ENCODE peak calls at places on chromosomes 3 and 15, in seven cellular contexts. T, O, W, N, L, M and Y are unnamed samples.

GRCh38 chr15:36590838-36591237 is 11.4 kb downstream of the CDIN1 start:
- DNase-seq in N (no peak), L (no peak), W (no peak), T (no peak), O (no peak), M (no peak), Y (no peak)

GRCh38 chr3:14248849-14249523 is 70.4 kb downstream of the LSM3 start:
- DNase-seq in W (no peak), O (no peak), M (peak), T (peak), L (peak), N (no peak), Y (no peak)

GRCh38 chr15:34851751-34852150 is 56.4 kb upstream of the ACTC1 start:
- DNase-seq in W (no peak), O (no peak), T (no peak), N (no peak), L (no peak), M (no peak), Y (no peak)

GRCh38 chr3:50588759-50589433 is 19.6 kb downstream of the HEMK1 start:
- DNase-seq in L (no peak), W (no peak), M (no peak), O (no peak), T (no peak), N (no peak), Y (no peak)

GRCh38 chr15:73482184-73482583 is 39.2 kb downstream of the REC114 start:
- DNase-seq in M (no peak), T (no peak), W (no peak), N (no peak), O (no peak), L (no peak), Y (no peak)

GRCh38 chr3:87446849-87447387 is 170.5 kb upstream of the POU1F1 start:
- DNase-seq in N (no peak), T (no peak), O (no peak), W (no peak), M (no peak), L (no peak), Y (no peak)

GRCh38 chr3:24069045-24069444 is 124.0 kb downstream of the NR1D2 start:
- DNase-seq in M (no peak), W (no peak), L (peak), N (no peak), T (peak), O (no peak), Y (no peak)

GRCh38 chr3:14779069-14779685 is 39.6 kb upstream of the FGD5 start:
- DNase-seq in O (no peak), M (no peak), N (no peak), T (no peak), W (no peak), L (no peak), Y (no peak)

GRCh38 chr3:182258538-182259177 is 534.6 kb upstream of the ATP11B start:
- DNase-seq in M (no peak), N (no peak), O (no peak), T (no peak), L (no peak), W (no peak), Y (no peak)

GRCh38 chr3:46892285-46893145 is 15.0 kb downstream of the PTH1R start:
- DNase-seq in O (peak), W (peak), M (peak), T (peak), N (no peak), L (peak), Y (no peak)

GRCh38 chr15:60673918-60674558 is 195.1 kb upstream of the ICE2 start:
- DNase-seq in O (peak), T (peak), N (no peak), L (peak), W (peak), M (peak), Y (no peak)

GRCh38 chr3:65411367-65411766 is 627.4 kb downstream of the MAGI1 start:
- DNase-seq in N (no peak), L (no peak), M (no peak), T (no peak), W (no peak), O (no peak), Y (no peak)

GRCh38 chr15:66943456-66944095 is 121.8 kb upstream of the SMAD3 start:
- DNase-seq in O (no peak), M (no peak), N (no peak), W (no peak), T (peak), L (no peak), Y (no peak)

GRCh38 chr3:122975163-122975923 is 52.2 kb downstream of the SEMA5B start:
- DNase-seq in M (no peak), W (no peak), O (no peak), L (no peak), N (peak), T (peak), Y (no peak)

GRCh38 chr3:160644491-160644890 is 32.5 kb upstream of the ARL14 start:
- DNase-seq in W (no peak), T (no peak), N (no peak), O (no peak), L (no peak), M (no peak), Y (no peak)
- TF ChIP-seq CTCF in W (no peak), T (no peak), N (no peak), O (no peak), L (no peak), M (no peak), Y (no peak)

GRCh38 chr3:192336286-192336685 is 391.1 kb downstream of the FGF12 start:
- DNase-seq in N (no peak), T (no peak), M (no peak), W (no peak), O (no peak), L (no peak), Y (no peak)
- TF ChIP-seq CTCF in N (no peak), T (no peak), M (no peak), W (peak), O (no peak), L (no peak), Y (no peak)

GRCh38 chr15:40250771-40251454 is 12.1 kb downstream of the PAK6 start:
- DNase-seq in N (no peak), O (no peak), M (no peak), L (no peak), W (no peak), T (no peak), Y (no peak)
- TF ChIP-seq CTCF in N (no peak), O (no peak), M (no peak), L (no peak), W (no peak), T (no peak), Y (no peak)

GRCh38 chr15:87129916-87130315 is 1050.2 kb downstream of the AGBL1 start:
- DNase-seq in L (no peak), N (no peak), T (no peak), W (no peak), M (no peak), O (no peak), Y (no peak)
- TF ChIP-seq CTCF in L (no peak), N (no peak), T (no peak), W (no peak), M (no peak), O (no peak), Y (no peak)

DNA sequence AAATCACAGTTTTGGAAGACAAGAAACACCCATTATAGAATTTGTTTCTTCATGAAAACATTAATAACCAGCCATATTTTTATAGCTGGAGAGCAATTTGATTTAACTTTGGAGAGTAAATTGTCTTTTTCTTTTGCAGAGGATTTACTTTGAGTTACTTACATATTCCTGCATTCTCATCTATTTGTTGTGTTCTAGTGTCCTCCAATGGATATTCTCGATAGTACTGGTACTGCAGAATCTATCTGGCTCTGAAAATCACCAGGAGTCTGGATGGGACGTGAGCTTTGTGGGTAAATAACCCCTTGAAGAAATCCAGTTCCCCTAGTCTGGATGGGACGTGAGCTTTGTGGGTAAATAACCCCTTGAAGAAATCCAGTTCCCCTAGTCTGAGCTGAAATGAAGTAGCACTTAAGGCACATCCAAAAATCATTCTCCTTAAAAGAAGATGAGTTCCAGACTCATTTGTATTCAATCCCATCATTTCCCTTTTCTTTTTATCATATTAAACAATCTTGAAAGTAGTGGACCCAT is 294.1 kb upstream of the UBE2E2 start:
- DNase-seq in L (no peak), W (no peak), M (no peak), O (no peak), N (no peak), T (no peak), Y (no peak)
- TF ChIP-seq CTCF in L (no peak), W (no peak), M (no peak), O (peak), N (no peak), T (no peak), Y (no peak)

GRCh38 chr3:115081444-115081843 is 65.6 kb downstream of the ZBTB20 start:
- DNase-seq in O (no peak), W (no peak), L (no peak), M (no peak), T (no peak), N (no peak), Y (no peak)
- TF ChIP-seq CTCF in O (no peak), W (no peak), L (no peak), M (no peak), T (no peak), N (no peak), Y (peak)

GRCh38 chr3:80682951-80683350 is 915.2 kb upstream of the ROBO1 start:
- DNase-seq in N (no peak), L (no peak), W (no peak), M (no peak), O (no peak), T (no peak), Y (no peak)

GRCh38 chr3:80688814-80689213 is 921.0 kb upstream of the ROBO1 start:
- DNase-seq in T (no peak), M (no peak), W (no peak), L (peak), O (no peak), N (no peak), Y (no peak)
- TF ChIP-seq CTCF in T (no peak), M (peak), W (peak), L (peak), O (no peak), N (peak), Y (peak)